ENCODE peak calls at places on chromosomes 4 and X, in seven cellular contexts. Z is GM23248, Q is K562, D is stomach, G is heart right ventricle, Y is body of pancreas, B is uterus. A is an unnamed sample. For H3K4me1, the result is how much of the 10 kb centered on the place peaks cover.

GRCh38 chrX:132594129-132594528 is 105.3 kb upstream of the MBNL3 start:
- DNase-seq in Z (peak), Q (no peak), D (no peak), G (no peak), Y (no peak), B (no peak), A (peak)

GRCh38 chr4:174314770-174315169 is 31.1 kb downstream of the CEP44 start:
- DNase-seq in Z (peak), Q (peak), D (no peak), G (no peak), Y (no peak), B (no peak), A (peak)

GRCh38 chr4:130486186-130486585 is 1390.2 kb downstream of the C4orf33 start:
- DNase-seq in Z (peak), Q (no peak), D (no peak), G (no peak), Y (no peak), B (no peak), A (no peak)

GRCh38 chrX:13376857-13377441 is 57.1 kb upstream of the ATXN3L start:
- DNase-seq in Z (peak), Q (no peak), D (no peak), G (no peak), Y (no peak), B (peak), A (peak)

GRCh38 chrX:154136627-154137161 is 7.3 kb upstream of the OPN1LW start:
- DNase-seq in Z (peak), Q (peak), D (peak), G (peak), Y (peak), B (peak), A (peak)

GRCh38 chrX:121216979-121217378 is 169.6 kb downstream of the GLUD2 start:
- DNase-seq in Z (no peak), Q (no peak), D (no peak), G (no peak), Y (no peak), B (no peak), A (no peak)

GRCh38 chrX:14409341-14409740 is 120.0 kb upstream of the GLRA2 start:
- DNase-seq in Z (peak), Q (no peak), D (no peak), G (no peak), Y (no peak), B (no peak), A (peak)

GRCh38 chrX:31524182-31524581 is 452.3 kb upstream of the FTHL17 start:
- DNase-seq in Z (peak), Q (no peak), D (no peak), G (no peak), Y (no peak), B (no peak), A (no peak)

GRCh38 chr4:13543648-13544555 is at the start of gene NKX3-2:
- DNase-seq in Z (peak), Q (peak), D (no peak), G (no peak), Y (no peak), B (no peak), A (peak)

GRCh38 chr4:142600952-142601351 is 245.1 kb downstream of the INPP4B start:
- DNase-seq in Z (peak), Q (no peak), D (no peak), G (no peak), Y (no peak), B (no peak), A (no peak)

GRCh38 chrX:39907964-39908616 is 189.7 kb downstream of the BCOR start:
- DNase-seq in Z (peak), Q (no peak), D (peak), G (peak), Y (peak), B (peak), A (peak)

GRCh38 chr4:88659061-88659889 is 38.4 kb downstream of the NAP1L5 start:
- DNase-seq in Z (peak), Q (peak), D (peak), G (no peak), Y (peak), B (peak), A (peak)

GRCh38 chr4:87490664-87491369 is 38.4 kb downstream of the SPARCL1 start:
- DNase-seq in Z (no peak), Q (no peak), D (no peak), G (no peak), Y (no peak), B (no peak), A (no peak)

GRCh38 chr4:98150092-98150761 is 7.0 kb upstream of the STPG2 start:
- DNase-seq in Z (peak), Q (no peak), D (no peak), G (no peak), Y (no peak), B (no peak), A (no peak)

GRCh38 chr4:11042760-11043159 is 358.2 kb upstream of the CLNK start:
- DNase-seq in Z (no peak), Q (no peak), D (no peak), G (no peak), Y (no peak), B (no peak), A (no peak)

GRCh38 chr4:137960371-137961050 is 281.6 kb downstream of the SLC7A11 start:
- DNase-seq in Z (peak), Q (no peak), D (no peak), G (no peak), Y (no peak), B (no peak), A (peak)

GRCh38 chr4:15378493-15378892 is 49.3 kb upstream of the C1QTNF7 start:
- DNase-seq in Z (no peak), Q (no peak), D (no peak), G (no peak), Y (no peak), B (no peak), A (no peak)

GRCh38 chr4:140568507-140569306 is at the start of gene UCP1:
- DNase-seq in Z (peak), Q (no peak), D (peak), G (peak), Y (peak), B (peak), A (no peak)

GRCh38 chr4:8920289-8920965 is 48.8 kb upstream of the HMX1 start:
- DNase-seq in Z (no peak), Q (peak), D (no peak), G (no peak), Y (peak), B (no peak), A (no peak)

GRCh38 chr4:187184513-187184912 is 460.9 kb upstream of the FAT1 start:
- DNase-seq in Z (no peak), Q (no peak), D (no peak), G (no peak), Y (no peak), B (no peak), A (peak)

GRCh38 chr4:162957521-162958143 is 209.1 kb downstream of the NAF1 start:
- DNase-seq in Z (no peak), Q (no peak), D (no peak), G (no peak), Y (no peak), B (no peak), A (no peak)

GRCh38 chr4:31918891-31919290 is 1198.7 kb downstream of the PCDH7 start:
- DNase-seq in Z (no peak), Q (no peak), D (no peak), G (no peak), Y (no peak), B (no peak), A (peak)

GRCh38 chr4:71239365-71239764 is 99.5 kb upstream of the SLC4A4 start:
- DNase-seq in Z (peak), Q (no peak), D (no peak), G (no peak), Y (no peak), B (no peak), A (peak)

GRCh38 chrX:150476183-150476699 is 92.2 kb upstream of the MTM1 start:
- DNase-seq in Z (no peak), Q (no peak), D (no peak), G (no peak), Y (no peak), B (peak), A (no peak)
- H3K4me1 ChIP-seq in Z (under half), Q (under half), D (under half), G (under half), Y (under half), B (under half), A (under half)

DNA sequence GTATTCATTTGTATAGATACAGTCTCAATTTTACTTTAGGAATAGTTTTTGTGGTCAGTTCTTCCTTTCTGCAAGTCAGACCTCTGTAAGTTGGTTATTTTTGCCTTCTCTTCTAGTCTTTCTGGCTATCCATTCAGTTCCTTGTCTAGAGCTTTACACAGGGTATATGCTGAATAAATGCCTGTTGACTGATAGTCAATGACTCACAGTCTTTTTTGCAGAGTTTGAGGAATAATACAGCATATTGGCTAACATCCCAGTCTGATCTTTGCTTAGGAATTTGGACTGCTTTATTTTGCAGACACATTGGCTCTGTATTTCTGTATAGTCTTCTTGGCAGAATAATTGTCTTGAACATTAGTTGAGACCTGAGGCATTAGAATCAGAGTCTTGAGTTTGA is 132.4 kb downstream of the MAGEC1 start:
- DNase-seq in Z (no peak), Q (no peak), D (no peak), G (no peak), Y (no peak), B (no peak), A (no peak)
- H3K4me1 ChIP-seq in Z (under half), Q (under half), D (under half), G (under half), Y (under half), B (under half), A (under half)

GRCh38 chr4:148056879-148057278 is 325.0 kb downstream of the ARHGAP10 start:
- DNase-seq in Z (peak), Q (peak), D (peak), G (peak), Y (peak), B (no peak), A (peak)

GRCh38 chr4:148055844-148056243 is 324.0 kb downstream of the ARHGAP10 start:
- DNase-seq in Z (no peak), Q (no peak), D (no peak), G (no peak), Y (no peak), B (no peak), A (no peak)

GRCh38 chr4:148059617-148060180 is 327.8 kb downstream of the ARHGAP10 start:
- DNase-seq in Z (no peak), Q (no peak), D (no peak), G (no peak), Y (peak), B (no peak), A (no peak)

GRCh38 chr4:148058160-148058859 is 326.4 kb downstream of the ARHGAP10 start:
- DNase-seq in Z (no peak), Q (no peak), D (no peak), G (no peak), Y (no peak), B (no peak), A (no peak)

GRCh38 chr4:148057425-148058020 is 325.6 kb downstream of the ARHGAP10 start:
- DNase-seq in Z (no peak), Q (no peak), D (no peak), G (no peak), Y (no peak), B (no peak), A (no peak)
- H3K4me1 ChIP-seq in Z (under half), Q (under half), D (under half), G (half or more), Y (under half), B (under half), A (under half)

GRCh38 chrX:148574247-148574973 is 74.0 kb downstream of the AFF2 start:
- DNase-seq in Z (peak), Q (no peak), D (no peak), G (no peak), Y (no peak), B (no peak), A (peak)
- H3K4me1 ChIP-seq in Z (under half), Q (under half), D (under half), G (under half), Y (under half), B (under half), A (under half)

DNA sequence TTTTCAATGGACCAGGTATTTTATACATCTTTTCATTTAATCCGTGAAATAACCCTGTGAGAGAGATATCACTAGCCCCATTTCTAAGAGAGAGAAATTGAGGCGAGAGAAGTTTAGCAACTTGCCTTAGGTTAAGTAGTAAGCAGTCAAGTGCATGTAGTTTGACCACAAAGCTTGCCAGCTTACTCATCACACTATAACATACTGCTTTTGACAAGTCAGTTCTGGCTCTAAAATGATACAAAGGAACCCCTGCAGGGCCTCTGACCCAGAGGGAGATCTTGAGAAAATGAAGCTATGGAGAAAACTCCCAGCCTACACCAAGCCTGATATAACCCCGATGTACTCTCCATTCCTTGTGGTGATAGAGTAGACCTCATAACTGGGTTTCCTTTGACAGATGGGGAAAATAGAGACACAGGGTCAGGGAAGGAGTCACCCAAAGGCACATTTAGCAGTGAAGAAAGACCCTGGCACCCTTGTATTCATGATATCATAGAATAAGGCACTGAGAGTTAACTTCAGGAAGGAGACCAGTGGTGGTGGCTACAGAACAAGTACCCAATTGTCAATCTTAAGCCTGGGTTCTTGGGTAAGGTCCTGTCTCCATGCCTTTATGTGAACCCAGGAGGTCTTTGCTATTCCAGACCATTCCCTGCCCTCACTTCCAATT is 60.2 kb upstream of the MSN start:
- DNase-seq in Z (peak), Q (no peak), D (no peak), G (no peak), Y (no peak), B (no peak), A (peak)
- H3K4me1 ChIP-seq in Z (under half), Q (under half), D (under half), G (under half), Y (under half), B (under half), A (under half)

GRCh38 chr4:185713272-185713671 is 98.7 kb downstream of the SORBS2 start:
- DNase-seq in Z (no peak), Q (no peak), D (no peak), G (no peak), Y (no peak), B (no peak), A (peak)
- H3K4me1 ChIP-seq in Z (under half), Q (under half), D (under half), G (half or more), Y (half or more), B (under half), A (under half)

GRCh38 chr4:77072195-77072753 is 3.5 kb downstream of the CCNI start:
- DNase-seq in Z (no peak), Q (no peak), D (peak), G (no peak), Y (peak), B (no peak), A (peak)
- H3K4me1 ChIP-seq in Z (under half), Q (under half), D (under half), G (half or more), Y (under half), B (under half), A (under half)

GRCh38 chr4:166481739-166482138 is 608.7 kb downstream of the TLL1 start:
- DNase-seq in Z (no peak), Q (no peak), D (no peak), G (no peak), Y (no peak), B (no peak), A (no peak)
- H3K4me1 ChIP-seq in Z (under half), Q (under half), D (under half), G (under half), Y (under half), B (under half), A (under half)